ENCODE peak calls at places on chromosomes 12 and 14, in seven cellular contexts. D, F, X, R, I, V and C are unnamed samples.

GRCh38 chr12:104586325-104587048 is 129.7 kb downstream of the CHST11 start:
- DNase-seq in D (no peak), F (no peak), X (no peak), R (no peak), I (no peak), V (no peak), C (no peak)

GRCh38 chr12:46160081-46160980 is 108.5 kb downstream of the SLC38A1 start:
- DNase-seq in D (no peak), F (no peak), X (peak; percentile 85), R (peak; percentile 44), I (no peak), V (peak; percentile 69), C (no peak)

GRCh38 chr12:3135522-3136461 is 58.6 kb downstream of the TSPAN9 start:
- DNase-seq in D (peak; percentile 75), F (peak; percentile 39), X (peak; percentile 76), R (peak; percentile 80), I (peak; percentile 49), V (peak; percentile 85), C (peak; percentile 88)

GRCh38 chr14:103558071-103558882 is 4.2 kb downstream of the BAG5 start:
- DNase-seq in D (no peak), F (no peak), X (peak; percentile 70), R (peak; percentile 83), I (no peak), V (peak; percentile 62), C (no peak)

GRCh38 chr12:78938341-78939084 is 73.9 kb downstream of the SYT1 start:
- DNase-seq in D (no peak), F (no peak), X (no peak), R (no peak), I (no peak), V (no peak), C (no peak)

GRCh38 chr12:53223006-53223305 is 9.1 kb downstream of the RARG start:
- DNase-seq in D (no peak), F (no peak), X (no peak), R (no peak), I (no peak), V (no peak), C (no peak)

GRCh38 chr12:29901585-29901984 is 117.8 kb upstream of the TMTC1 start:
- DNase-seq in D (peak; percentile 10), F (no peak), X (no peak), R (no peak), I (no peak), V (no peak), C (no peak)

GRCh38 chr12:94427520-94428381 is 31.9 kb downstream of the CEP83 start:
- DNase-seq in D (peak; percentile 56), F (peak; percentile 48), X (peak; percentile 89), R (peak; percentile 82), I (no peak), V (peak; percentile 91), C (peak; percentile 15)

GRCh38 chr12:89768586-89769482 is 60.2 kb upstream of the ATP2B1 start:
- DNase-seq in D (no peak), F (no peak), X (peak; percentile 92), R (peak; percentile 98), I (peak; percentile 65), V (peak; percentile 98), C (no peak)

GRCh38 chr14:60095781-60096450 is 4.2 kb downstream of the PCNX4 start:
- DNase-seq in D (no peak), F (no peak), X (peak; percentile 56), R (peak; percentile 93), I (no peak), V (peak; percentile 88), C (no peak)

GRCh38 chr14:64410084-64410774 is 22.1 kb downstream of the MTHFD1 start:
- DNase-seq in D (no peak), F (no peak), X (no peak), R (peak; percentile 35), I (no peak), V (peak; percentile 42), C (no peak)

GRCh38 chr12:109734219-109735000 is 20.8 kb downstream of the FAM222A start:
- DNase-seq in D (no peak), F (peak; percentile 24), X (no peak), R (peak; percentile 1), I (no peak), V (no peak), C (no peak)

GRCh38 chr12:38384816-38385491 is 68.4 kb downstream of the ALG10B start:
- DNase-seq in D (no peak), F (no peak), X (no peak), R (no peak), I (no peak), V (no peak), C (no peak)

GRCh38 chr12:111404362-111405148 is 1.2 kb upstream of the SH2B3 start:
- DNase-seq in D (peak; percentile 86), F (peak; percentile 51), X (no peak), R (no peak), I (peak; percentile 92), V (peak; percentile 19), C (peak; percentile 65)

GRCh38 chr12:30796891-30797371 is 42.2 kb upstream of the CAPRIN2 start:
- DNase-seq in D (no peak), F (no peak), X (peak; percentile 45), R (peak; percentile 47), I (no peak), V (peak; percentile 30), C (no peak)

GRCh38 chr12:112419269-112420133 is 754 bp downstream of the PTPN11 start:
- DNase-seq in D (peak; percentile 29), F (peak; percentile 58), X (peak; percentile 75), R (peak; percentile 82), I (peak; percentile 42), V (peak; percentile 83), C (peak; percentile 33)

GRCh38 chr12:98701166-98701565 is 56.1 kb downstream of the APAF1 start:
- DNase-seq in D (no peak), F (no peak), X (peak; percentile 22), R (peak; percentile 22), I (no peak), V (peak; percentile 13), C (no peak)

GRCh38 chr12:98699568-98699967 is 54.5 kb downstream of the APAF1 start:
- DNase-seq in D (no peak), F (peak; percentile 24), X (no peak), R (peak; percentile 7), I (no peak), V (peak; percentile 46), C (no peak)

GRCh38 chr12:98696036-98696646 is 51.1 kb downstream of the APAF1 start:
- DNase-seq in D (no peak), F (no peak), X (no peak), R (peak; percentile 9), I (no peak), V (no peak), C (no peak)

GRCh38 chr12:98697209-98697608 is 52.1 kb downstream of the APAF1 start:
- DNase-seq in D (no peak), F (no peak), X (no peak), R (no peak), I (no peak), V (no peak), C (no peak)

GRCh38 chr12:98698603-98699463 is 53.7 kb downstream of the APAF1 start:
- DNase-seq in D (peak; percentile 75), F (peak; percentile 65), X (peak; percentile 72), R (peak; percentile 59), I (peak; percentile 66), V (peak; percentile 71), C (peak; percentile 36)
- TF ChIP-seq CTCF in D (peak; percentile 63), F (peak; percentile 71), X (peak; percentile 77), R (peak; percentile 55), I (peak; percentile 65), V (peak; percentile 80), C (peak; percentile 50)

DNA sequence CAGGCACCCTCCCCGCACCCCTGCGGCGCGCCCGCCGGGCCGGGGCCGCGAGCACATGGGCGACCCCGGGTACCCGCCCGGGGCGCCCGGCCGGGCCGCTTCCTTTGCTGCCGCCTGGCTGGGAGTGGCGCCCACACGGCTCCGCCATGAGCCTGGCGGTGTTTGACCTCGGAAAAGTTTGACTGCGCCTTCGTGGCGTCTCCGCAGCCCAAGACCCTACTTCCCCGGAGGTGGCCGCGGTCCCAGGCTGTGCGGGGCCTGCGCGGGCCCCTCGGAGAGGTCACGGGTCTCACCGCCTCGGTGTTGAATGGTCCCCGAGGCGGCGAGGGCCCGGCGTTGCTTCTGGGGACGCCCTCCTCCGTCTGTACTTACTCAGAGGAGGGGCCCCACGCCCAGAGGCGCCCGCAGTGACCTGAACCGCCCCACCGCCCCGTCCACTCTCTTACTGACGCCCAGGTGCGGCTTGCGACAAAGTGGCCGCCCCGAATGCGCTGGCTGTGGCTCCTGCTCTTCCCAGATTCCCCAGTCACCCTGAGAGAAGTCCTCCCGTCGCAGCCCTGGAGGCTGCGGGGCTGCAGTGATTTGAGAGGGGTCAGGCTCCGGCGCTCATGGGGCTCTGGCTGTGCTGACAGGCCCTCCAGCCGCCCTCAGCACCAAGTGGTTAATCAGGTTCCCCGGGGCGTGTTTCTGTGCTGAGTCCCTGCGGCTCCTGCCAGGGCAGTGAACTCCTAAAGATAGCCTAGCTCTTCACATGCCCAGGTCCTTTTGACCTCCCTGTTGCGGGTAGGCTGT is 5.8 kb downstream of the KMT5A start:
- DNase-seq in D (peak; percentile 56), F (peak; percentile 37), X (peak; percentile 26), R (no peak), I (peak; percentile 51), V (no peak), C (peak; percentile 73)
- TF ChIP-seq CTCF in D (no peak), F (no peak), X (no peak), R (peak; percentile 3), I (no peak), V (no peak), C (no peak)

GRCh38 chr12:562634-563033 is 100.6 kb downstream of the NINJ2 start:
- DNase-seq in D (no peak), F (no peak), X (no peak), R (no peak), I (peak; percentile 50), V (no peak), C (no peak)

GRCh38 chr12:563250-563781 is 99.9 kb downstream of the NINJ2 start:
- DNase-seq in D (no peak), F (no peak), X (peak; percentile 71), R (no peak), I (peak; percentile 81), V (no peak), C (no peak)

GRCh38 chr12:565161-565560 is 98.1 kb downstream of the NINJ2 start:
- DNase-seq in D (no peak), F (no peak), X (no peak), R (no peak), I (no peak), V (no peak), C (no peak)

GRCh38 chr12:563899-564298 is 99.3 kb downstream of the NINJ2 start:
- DNase-seq in D (no peak), F (no peak), X (no peak), R (no peak), I (no peak), V (no peak), C (no peak)

DNA sequence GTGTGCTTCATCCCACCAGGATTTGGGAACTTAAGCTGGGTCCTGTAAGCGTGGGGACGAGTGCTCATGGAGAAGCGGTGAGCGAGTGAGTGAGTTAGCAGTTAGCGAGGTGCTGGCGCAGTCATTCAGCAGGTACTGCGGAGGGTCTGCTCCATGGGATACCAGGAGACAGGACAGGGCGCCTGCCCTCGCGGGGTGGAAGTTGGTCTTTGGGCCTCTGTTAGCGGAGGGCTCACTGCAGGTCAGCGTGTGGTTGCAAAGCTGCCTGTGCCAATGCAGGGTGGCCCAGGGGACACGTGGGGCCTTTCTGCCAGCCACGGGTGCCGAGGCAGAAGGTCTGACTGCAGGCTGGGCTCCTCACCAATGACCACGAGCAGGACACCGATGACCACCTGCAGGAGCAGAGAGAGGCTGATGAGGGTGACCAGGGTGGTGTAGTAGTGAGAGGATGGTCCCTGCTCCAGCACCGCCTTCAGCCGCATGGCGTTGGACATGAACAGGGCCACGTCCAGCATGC is 97.6 kb downstream of the NINJ2 start:
- DNase-seq in D (no peak), F (no peak), X (no peak), R (no peak), I (no peak), V (no peak), C (no peak)
- TF ChIP-seq CTCF in D (no peak), F (no peak), X (no peak), R (no peak), I (no peak), V (no peak), C (no peak)

GRCh38 chr12:20646239-20646827 is 48.8 kb upstream of the SLCO1C1 start:
- DNase-seq in D (peak; percentile 29), F (no peak), X (peak; percentile 57), R (peak; percentile 60), I (no peak), V (peak; percentile 65), C (peak; percentile 23)
- TF ChIP-seq CTCF in D (peak; percentile 44), F (peak; percentile 47), X (peak; percentile 59), R (peak; percentile 65), I (peak; percentile 54), V (peak; percentile 72), C (peak; percentile 55)